ENCODE peak calls at places on chromosomes 7 and 10, in nine cellular contexts. N, Q, E, X, L, K, V, O and B are unnamed samples.

GRCh38 chr7:132680590-132680989 is 104.3 kb upstream of the PLXNA4 start:
- DNase-seq in V (no peak), O (no peak), Q (no peak), L (no peak), E (no peak), K (no peak), N (no peak), X (no peak), B (no peak)

GRCh38 chr7:25638042-25638441 is 409.8 kb upstream of the NPVF start:
- DNase-seq in V (no peak), Q (no peak), N (no peak), L (no peak), X (no peak), K (no peak), O (no peak), E (no peak), B (no peak)

GRCh38 chr10:79053481-79054202 is 15.1 kb upstream of the ZMIZ1 start:
- DNase-seq in L (no peak), O (peak; percentile 40), X (no peak), Q (no peak), K (peak; percentile 37), V (peak; percentile 22), E (no peak), N (peak; percentile 27), B (no peak)

GRCh38 chr10:5618042-5618441 is 48.4 kb downstream of the ASB13 start:
- DNase-seq in Q (no peak), L (no peak), K (no peak), O (no peak), X (no peak), V (no peak), N (peak; percentile 51), E (no peak), B (peak; percentile 81)

GRCh38 chr10:101047961-101048892 is 13.6 kb upstream of the KAZALD1 start:
- DNase-seq in V (no peak), E (no peak), L (peak; percentile 36), O (peak; percentile 53), X (no peak), Q (no peak), N (no peak), K (no peak), B (no peak)

GRCh38 chr10:99872367-99873162 is 90.1 kb downstream of the ABCC2 start:
- DNase-seq in Q (no peak), K (no peak), V (no peak), L (no peak), E (peak; percentile 36), X (no peak), N (no peak), O (no peak), B (peak; percentile 15)

GRCh38 chr10:45008524-45009161 is 7.9 kb downstream of the ZNF22 start:
- DNase-seq in X (no peak), E (peak; percentile 91), V (no peak), N (no peak), O (no peak), K (peak; percentile 64), L (peak; percentile 27), Q (no peak), B (peak; percentile 87)

GRCh38 chr7:137597856-137598255 is 248.9 kb downstream of the DGKI start:
- DNase-seq in Q (no peak), V (no peak), L (no peak), X (no peak), O (no peak), E (no peak), K (no peak), N (no peak), B (no peak)

GRCh38 chr10:78416031-78416800 is 382.6 kb downstream of the RPS24 start:
- DNase-seq in Q (peak; percentile 17), X (no peak), O (no peak), E (peak; percentile 72), N (no peak), K (peak; percentile 29), L (no peak), V (no peak), B (peak; percentile 38)

GRCh38 chr10:5419466-5420094 is 7.2 kb downstream of the NET1 start:
- DNase-seq in K (no peak), L (no peak), N (no peak), E (peak; percentile 65), O (no peak), V (no peak), X (no peak), Q (no peak), B (peak; percentile 15)

GRCh38 chr7:55140981-55141278 is 122.1 kb downstream of the EGFR start:
- DNase-seq in N (no peak), V (no peak), O (no peak), L (no peak), Q (no peak), K (no peak), X (no peak), E (no peak), B (no peak)

GRCh38 chr7:9776900-9777299 is 1196.8 kb upstream of the PHF14 start:
- DNase-seq in E (no peak), X (no peak), L (peak; percentile 26), N (no peak), Q (no peak), V (no peak), K (no peak), O (no peak), B (no peak)

GRCh38 chr10:125634606-125635005 is 48.4 kb downstream of the TEX36 start:
- DNase-seq in N (no peak), O (no peak), K (no peak), X (no peak), V (no peak), L (no peak), E (no peak), Q (no peak), B (no peak)

GRCh38 chr10:71480662-71481061 is 83.9 kb downstream of the CDH23 start:
- DNase-seq in L (no peak), E (no peak), V (no peak), X (no peak), N (no peak), Q (no peak), K (no peak), O (no peak), B (no peak)

GRCh38 chr7:24448038-24448437 is 125.2 kb upstream of the PALS2 start:
- DNase-seq in O (no peak), K (no peak), Q (no peak), E (no peak), N (no peak), V (no peak), X (no peak), L (no peak), B (no peak)

GRCh38 chr10:45424668-45425404 is 50.8 kb downstream of the ALOX5 start:
- DNase-seq in V (no peak), L (no peak), K (peak; percentile 73), Q (no peak), X (no peak), O (peak; percentile 51), N (no peak), E (no peak), B (no peak)

GRCh38 chr7:108875139-108875538 is 305.5 kb downstream of the DNAJB9 start:
- DNase-seq in X (no peak), Q (no peak), E (peak; percentile 15), L (peak; percentile 8), K (no peak), V (no peak), N (no peak), O (no peak), B (no peak)

GRCh38 chr7:152435384-152436278 is at the start of gene KMT2C:
- DNase-seq in Q (peak; percentile 60), X (peak; percentile 43), K (peak; percentile 79), N (no peak), O (peak; percentile 78), V (peak; percentile 81), L (peak; percentile 64), E (peak; percentile 33), B (no peak)

GRCh38 chr10:3532644-3533043 is 252.4 kb downstream of the KLF6 start:
- DNase-seq in N (no peak), E (no peak), O (no peak), V (no peak), K (no peak), L (no peak), X (no peak), Q (peak; percentile 21), B (peak; percentile 80)

GRCh38 chr10:98331888-98332287 is 63.9 kb upstream of the LOXL4 start:
- DNase-seq in O (no peak), L (no peak), K (no peak), E (peak; percentile 22), V (no peak), N (no peak), Q (no peak), X (no peak), B (no peak)
- TF ChIP-seq CTCF in O (no peak), L (peak; percentile 17), K (no peak), E (peak; percentile 50), V (peak; percentile 31), N (peak; percentile 41), Q (no peak), X (no peak), B (peak; percentile 67)

GRCh38 chr7:80206763-80207162 is 72.1 kb downstream of the GNAI1 start:
- DNase-seq in N (no peak), O (no peak), L (no peak), K (no peak), E (no peak), V (no peak), X (no peak), Q (no peak), B (no peak)
- TF ChIP-seq CTCF in N (no peak), O (no peak), L (no peak), K (no peak), E (no peak), V (no peak), X (no peak), Q (no peak), B (no peak)

GRCh38 chr7:65554-65953 is 126.8 kb upstream of the FAM20C start:
- DNase-seq in L (no peak), N (peak; percentile 59), E (peak; percentile 69), Q (no peak), V (no peak), O (no peak), X (no peak), K (peak; percentile 62), B (peak; percentile 33)

GRCh38 chr7:63521-64021 is 128.8 kb upstream of the FAM20C start:
- DNase-seq in E (no peak), L (no peak), N (peak; percentile 64), X (no peak), V (peak; percentile 71), Q (no peak), O (no peak), K (peak; percentile 64), B (no peak)

GRCh38 chr7:64799-65430 is 127.5 kb upstream of the FAM20C start:
- DNase-seq in E (no peak), K (peak; percentile 66), V (peak; percentile 49), O (no peak), X (no peak), N (peak; percentile 57), Q (no peak), L (no peak), B (no peak)

GRCh38 chr7:63117-63480 is 129.3 kb upstream of the FAM20C start:
- DNase-seq in N (peak; percentile 75), X (no peak), K (peak; percentile 58), V (no peak), E (no peak), Q (no peak), O (no peak), L (no peak), B (no peak)

GRCh38 chr7:64098-64521 is 128.3 kb upstream of the FAM20C start:
- DNase-seq in X (no peak), E (peak; percentile 75), K (peak; percentile 86), Q (peak; percentile 52), O (no peak), L (peak; percentile 52), N (peak; percentile 49), V (peak; percentile 63), B (peak; percentile 53)
- TF ChIP-seq CTCF in X (no peak), E (peak; percentile 67), K (peak; percentile 57), Q (no peak), O (no peak), L (peak; percentile 32), N (peak; percentile 84), V (peak; percentile 29), B (peak; percentile 54)

GRCh38 chr7:142939226-142939910 is at the start of gene LLCFC1:
- DNase-seq in L (no peak), K (no peak), E (no peak), V (no peak), N (no peak), Q (peak; percentile 50), X (no peak), O (no peak), B (peak; percentile 12)
- TF ChIP-seq CTCF in L (peak; percentile 32), K (no peak), E (no peak), V (no peak), N (no peak), Q (no peak), X (no peak), O (no peak), B (peak; percentile 45)